ENCODE peak calls at places on chromosomes 3 and 15, in four cellular contexts. U is endothelial cell of umbilical vein, K is lower lobe of right lung, V is spleen. P is an unnamed sample. For H3K4me1, the result is how much of the 10 kb centered on the place peaks cover.

GRCh38 chr15:36863551-36863950 is 236.8 kb downstream of the MEIS2 start:
- DNase-seq in U (no peak), K (no peak), V (no peak), P (no peak)

GRCh38 chr3:131004603-131005002 is 22.0 kb downstream of the ASTE1 start:
- DNase-seq in U (no peak), K (no peak), V (no peak), P (no peak)

GRCh38 chr3:148101061-148101460 is 596.6 kb upstream of the AGTR1 start:
- DNase-seq in U (no peak), K (no peak), V (no peak), P (no peak)

GRCh38 chr3:181009225-181009624 is 19.7 kb upstream of the DNAJC19 start:
- DNase-seq in U (no peak), K (no peak), V (no peak), P (no peak)

GRCh38 chr3:9498781-9499180 is 54.8 kb downstream of the LHFPL4 start:
- DNase-seq in U (no peak), K (no peak), V (no peak), P (no peak)

GRCh38 chr3:45975696-45976095 is 19.9 kb downstream of the FYCO1 start:
- DNase-seq in U (no peak), K (no peak), V (no peak), P (no peak)

GRCh38 chr3:48125026-48125704 is 63.1 kb downstream of the CDC25A start:
- DNase-seq in U (no peak), K (no peak), V (no peak), P (no peak)

GRCh38 chr3:152899306-152899705 is 64.4 kb downstream of the P2RY1 start:
- DNase-seq in U (no peak), K (no peak), V (no peak), P (no peak)

GRCh38 chr3:87987952-87988351 is 70.9 kb downstream of the CGGBP1 start:
- DNase-seq in U (no peak), K (no peak), V (no peak), P (no peak)

GRCh38 chr3:179156775-179157174 is 8.6 kb downstream of the PIK3CA start:
- DNase-seq in U (no peak), K (no peak), V (no peak), P (no peak)

GRCh38 chr15:31318429-31318828 is 8.2 kb upstream of the KLF13 start:
- DNase-seq in U (no peak), K (no peak), V (no peak), P (peak)

GRCh38 chr3:122021811-122022401 is at the start of gene ILDR1:
- DNase-seq in U (no peak), K (peak), V (peak), P (peak)

GRCh38 chr15:38874464-38874863 is 309.9 kb upstream of the RASGRP1 start:
- DNase-seq in U (no peak), K (peak), V (no peak), P (no peak)

GRCh38 chr15:51758645-51759044 is 7.2 kb downstream of the TMOD2 start:
- DNase-seq in U (no peak), K (no peak), V (no peak), P (no peak)

GRCh38 chr3:179884136-179884535 is 152.6 kb downstream of the PEX5L start:
- DNase-seq in U (no peak), K (no peak), V (no peak), P (no peak)

GRCh38 chr15:66196565-66196964 is 57.0 kb downstream of the MEGF11 start:
- DNase-seq in U (no peak), K (no peak), V (no peak), P (no peak)

GRCh38 chr3:131036200-131036816 is 9.6 kb downstream of the NEK11 start:
- DNase-seq in U (no peak), K (no peak), V (no peak), P (no peak)

GRCh38 chr3:66372681-66373350 is 128.0 kb downstream of the LRIG1 start:
- DNase-seq in U (peak), K (no peak), V (no peak), P (no peak)

GRCh38 chr3:133941390-133941789 is 45.7 kb upstream of the RAB6B start:
- DNase-seq in U (peak), K (no peak), V (peak), P (peak)

GRCh38 chr3:128082545-128082944 is 30.3 kb downstream of the SEC61A1 start:
- DNase-seq in U (no peak), K (no peak), V (no peak), P (no peak)

GRCh38 chr15:64133619-64134018 is 17.9 kb upstream of the SNX22 start:
- DNase-seq in U (no peak), K (no peak), V (no peak), P (no peak)

GRCh38 chr3:130820976-130821375 is 72.9 kb upstream of the ATP2C1 start:
- DNase-seq in U (peak), K (peak), V (no peak), P (no peak)

GRCh38 chr15:60568301-60568742 is 89.4 kb upstream of the ICE2 start:
- DNase-seq in U (no peak), K (no peak), V (no peak), P (no peak)

GRCh38 chr15:42605281-42605744 is 29.9 kb downstream of the STARD9 start:
- DNase-seq in U (peak), K (no peak), V (no peak), P (no peak)

GRCh38 chr15:92273732-92274131 is 119.9 kb upstream of the ST8SIA2 start:
- DNase-seq in U (no peak), K (no peak), V (no peak), P (no peak)

GRCh38 chr15:55589297-55589696 is 1.2 kb upstream of the PYGO1 start:
- DNase-seq in U (no peak), K (no peak), V (no peak), P (no peak)

GRCh38 chr15:38819343-38819858 is 254.8 kb upstream of the RASGRP1 start:
- DNase-seq in U (no peak), K (no peak), V (no peak), P (no peak)

GRCh38 chr3:135084404-135084803 is 289.3 kb downstream of the EPHB1 start:
- DNase-seq in U (no peak), K (no peak), V (no peak), P (no peak)

GRCh38 chr15:31463521-31464102 is 137.0 kb downstream of the KLF13 start:
- DNase-seq in U (peak), K (no peak), V (no peak), P (no peak)

GRCh38 chr3:26920579-26920978 is 298.0 kb downstream of the LRRC3B start:
- DNase-seq in U (no peak), K (no peak), V (no peak), P (no peak)

GRCh38 chr3:111485086-111485485 is 56.9 kb upstream of the CD96 start:
- DNase-seq in U (no peak), K (no peak), V (no peak), P (no peak)

GRCh38 chr15:98657721-98658120 is 9.4 kb downstream of the IGF1R start:
- DNase-seq in U (no peak), K (no peak), V (no peak), P (no peak)
- H3K4me1 ChIP-seq in U (under half), K (under half), V (under half), P (under half)

DNA sequence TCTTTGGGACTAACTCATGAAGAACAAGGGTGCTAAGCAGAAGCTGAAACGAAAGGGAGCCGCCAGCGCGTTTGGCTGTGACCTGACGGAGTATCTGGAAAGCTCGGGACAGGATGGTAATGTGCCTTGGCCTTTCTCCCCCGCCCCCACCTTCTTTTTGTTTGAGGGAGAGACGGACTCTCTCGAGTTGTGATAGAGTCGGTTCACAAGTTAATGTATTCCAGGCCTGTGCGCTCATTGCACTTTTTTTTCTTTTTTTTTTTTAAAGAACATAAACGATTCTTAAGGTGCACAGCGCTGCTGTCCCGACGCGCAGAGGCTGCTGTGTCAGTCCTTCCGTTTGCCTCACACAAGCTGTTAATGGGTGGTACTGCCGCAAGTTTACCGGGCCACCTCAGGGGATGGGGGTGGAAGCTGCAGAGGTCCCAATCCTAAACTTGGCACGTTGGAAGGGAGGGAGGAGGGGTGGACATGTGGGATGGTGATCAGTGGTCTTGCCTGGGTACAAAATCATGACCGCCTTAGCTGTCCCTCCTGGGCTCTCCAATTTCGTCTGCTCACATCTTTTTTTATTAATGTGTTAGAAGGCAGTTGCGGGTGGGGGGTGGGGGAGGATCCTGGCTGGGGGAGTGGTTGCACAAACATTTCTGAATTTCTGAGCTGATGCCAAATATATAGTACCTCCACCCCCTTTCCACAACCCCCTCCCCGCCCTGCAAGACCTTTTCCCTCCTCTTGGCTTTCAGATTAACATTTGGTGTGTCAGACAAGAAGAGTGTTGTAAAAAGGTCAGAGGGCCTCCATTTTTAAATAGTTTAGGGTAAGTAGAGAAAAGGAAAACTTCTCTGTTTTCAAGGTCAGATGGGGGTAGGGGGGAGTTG is 946 bp downstream of the ARHGAP31 start:
- DNase-seq in U (peak), K (peak), V (peak), P (peak)
- H3K4me1 ChIP-seq in U (under half), K (half or more), V (under half), P (under half)

GRCh38 chr3:188239035-188239434 is 85.1 kb downstream of the LPP start:
- DNase-seq in U (no peak), K (no peak), V (no peak), P (no peak)
- H3K4me1 ChIP-seq in U (under half), K (under half), V (under half), P (under half)

GRCh38 chr3:32994045-32994444 is 42.6 kb downstream of the CCR4 start:
- DNase-seq in U (no peak), K (no peak), V (no peak), P (no peak)

GRCh38 chr3:32996046-32996754 is 44.8 kb downstream of the CCR4 start:
- DNase-seq in U (no peak), K (no peak), V (no peak), P (no peak)

GRCh38 chr3:32990116-32990515 is 38.7 kb downstream of the CCR4 start:
- DNase-seq in U (no peak), K (no peak), V (no peak), P (no peak)

GRCh38 chr3:32992310-32992686 is 40.9 kb downstream of the CCR4 start:
- DNase-seq in U (no peak), K (no peak), V (no peak), P (no peak)

DNA sequence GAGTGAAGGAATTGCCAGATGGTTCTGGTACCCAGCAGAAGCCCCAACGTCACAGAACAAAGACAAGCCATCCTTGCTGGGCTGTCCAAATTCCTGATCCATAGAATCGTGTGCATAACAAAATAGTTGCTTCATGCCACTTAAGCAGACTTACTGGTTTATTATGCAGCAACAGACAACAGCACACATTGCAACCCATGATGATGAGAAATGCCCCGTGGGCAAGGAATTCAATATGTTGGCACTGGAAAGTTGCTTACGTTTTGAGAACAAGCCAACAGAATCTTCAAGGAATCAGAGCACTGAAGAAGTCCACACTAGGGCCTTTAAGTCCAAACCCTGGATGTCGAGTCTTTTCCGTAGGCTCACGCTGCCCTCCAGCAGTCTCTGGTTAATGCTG is 40.3 kb downstream of the CCR4 start:
- DNase-seq in U (no peak), K (no peak), V (no peak), P (no peak)
- H3K4me1 ChIP-seq in U (under half), K (under half), V (under half), P (under half)

DNA sequence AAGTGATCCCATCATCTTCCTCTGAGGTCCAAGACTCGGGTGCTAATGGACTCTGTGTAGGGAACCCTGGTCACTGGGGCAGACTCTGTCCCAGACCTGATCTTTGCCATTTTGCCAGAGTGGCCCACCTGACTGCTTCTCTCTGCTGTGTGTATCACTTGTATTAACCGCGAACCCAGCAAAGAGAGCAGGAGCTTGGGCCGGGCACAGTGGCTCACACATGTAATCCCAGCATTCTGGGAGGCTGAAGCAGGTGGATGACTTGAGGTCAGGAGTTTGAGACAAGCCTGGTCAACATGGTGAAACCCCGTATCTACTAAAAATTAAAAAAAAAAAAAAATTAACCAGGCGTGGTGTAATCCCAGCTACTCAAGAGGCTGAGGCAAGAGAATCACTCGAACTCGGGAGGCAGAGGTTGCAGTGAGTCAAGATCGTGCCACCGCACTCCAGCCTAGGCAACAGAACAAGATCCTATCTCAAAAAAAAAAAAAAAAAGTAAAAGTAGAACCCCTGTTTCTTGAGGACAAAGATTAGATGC is 32.9 kb upstream of the CYP11A1 start:
- DNase-seq in U (no peak), K (no peak), V (no peak), P (no peak)
- H3K4me1 ChIP-seq in U (under half), K (under half), V (half or more), P (under half)

GRCh38 chr15:40466426-40467259 is 4.1 kb upstream of the CHST14 start:
- DNase-seq in U (no peak), K (no peak), V (peak), P (peak)

GRCh38 chr15:40467260-40467615 is 3.5 kb upstream of the CHST14 start:
- DNase-seq in U (no peak), K (no peak), V (peak), P (peak)

GRCh38 chr15:40470423-40471104 is at the start of gene CHST14:
- DNase-seq in U (peak), K (peak), V (peak), P (peak)

GRCh38 chr15:40469776-40470390 is 901 bp upstream of the CHST14 start:
- DNase-seq in U (no peak), K (no peak), V (peak), P (no peak)

GRCh38 chr15:40468850-40469249 is 1.9 kb upstream of the CHST14 start:
- DNase-seq in U (no peak), K (no peak), V (peak), P (no peak)
- H3K4me1 ChIP-seq in U (under half), K (under half), V (under half), P (under half)

P was measured in kidney.